ENCODE peak calls at places on chromosomes 13 and 19, in eight cellular contexts. K is iPS DF 6.9, Y is ureter, O is astrocyte, T is NCI-H748 treated with DMSO at 0.1 percent for 48 hours, E is T-helper 2 cell, X is LoVo, G is cardiac fibroblast. C is an unnamed sample.
A peak's percentile ranks its signal among the peaks of the same experiment; 100 is the strongest.

GRCh38 chr13:49585220-49586157 is at the start of gene RCBTB1:
- DNase-seq in K (no peak), Y (peak; percentile 69), O (peak; percentile 31), T (peak; percentile 69), E (peak; percentile 85), X (peak; percentile 79), G (peak; percentile 72), C (peak; percentile 80)

GRCh38 chr19:39324242-39324842 is 3.7 kb upstream of the LRFN1 start:
- DNase-seq in K (no peak), Y (no peak), O (no peak), T (no peak), E (no peak), X (no peak), G (no peak), C (no peak)

GRCh38 chr13:46679369-46680180 is 117.4 kb downstream of the ESD start:
- DNase-seq in K (no peak), Y (no peak), O (no peak), T (no peak), E (peak; percentile 62), X (no peak), G (peak; percentile 70), C (peak; percentile 56)

GRCh38 chr13:36261011-36261410 is 36.6 kb downstream of the CCDC169 start:
- DNase-seq in K (no peak), Y (no peak), O (no peak), T (no peak), E (no peak), X (no peak), G (no peak), C (no peak)

GRCh38 chr13:45393941-45394570 is 24.1 kb downstream of the SLC25A30 start:
- DNase-seq in K (no peak), Y (no peak), O (peak; percentile 34), T (peak; percentile 7), E (peak; percentile 30), X (peak; percentile 35), G (peak; percentile 71), C (peak; percentile 77)

GRCh38 chr19:28640506-28640905 is 572.4 kb downstream of the UQCRFS1 start:
- DNase-seq in K (no peak), Y (no peak), O (no peak), T (no peak), E (no peak), X (no peak), G (no peak), C (no peak)

GRCh38 chr19:17797397-17798201 is 2.7 kb downstream of the B3GNT3 start:
- DNase-seq in K (no peak), Y (peak; percentile 77), O (no peak), T (no peak), E (no peak), X (peak; percentile 94), G (no peak), C (no peak)

GRCh38 chr19:17576758-17577532 is 21.5 kb downstream of the COLGALT1 start:
- DNase-seq in K (peak; percentile 92), Y (no peak), O (no peak), T (no peak), E (peak; percentile 37), X (peak; percentile 29), G (peak; percentile 55), C (peak; percentile 69)

GRCh38 chr13:101612736-101613135 is 160.3 kb downstream of the ITGBL1 start:
- DNase-seq in K (no peak), Y (no peak), O (no peak), T (no peak), E (no peak), X (no peak), G (no peak), C (no peak)

GRCh38 chr13:65260938-65261880 is 1968.9 kb downstream of the PCDH9 start:
- DNase-seq in K (no peak), Y (no peak), O (no peak), T (no peak), E (no peak), X (no peak), G (peak; percentile 5), C (no peak)

GRCh38 chr13:68473834-68474326 is 1243.7 kb upstream of the PCDH9 start:
- DNase-seq in K (no peak), Y (no peak), O (no peak), T (no peak), E (no peak), X (no peak), G (no peak), C (no peak)

GRCh38 chr19:4910594-4911273 is 1.4 kb downstream of the UHRF1 start:
- DNase-seq in K (no peak), Y (no peak), O (peak; percentile 76), T (no peak), E (peak; percentile 35), X (no peak), G (peak; percentile 64), C (peak; percentile 41)

GRCh38 chr13:102038787-102039186 is 363.1 kb downstream of the FGF14 start:
- DNase-seq in K (no peak), Y (no peak), O (no peak), T (no peak), E (no peak), X (no peak), G (no peak), C (no peak)

GRCh38 chr13:34364633-34365032 is 546.7 kb downstream of the RFC3 start:
- DNase-seq in K (no peak), Y (no peak), O (peak; percentile 44), T (no peak), E (no peak), X (no peak), G (peak; percentile 26), C (no peak)

GRCh38 chr19:8986296-8986695 is 23.9 kb downstream of the MUC16 start:
- DNase-seq in K (no peak), Y (no peak), O (no peak), T (no peak), E (no peak), X (no peak), G (no peak), C (no peak)

GRCh38 chr19:12778020-12778904 is 2.9 kb upstream of the HOOK2 start:
- DNase-seq in K (no peak), Y (peak; percentile 83), O (peak; percentile 72), T (no peak), E (peak; percentile 62), X (no peak), G (peak; percentile 92), C (peak; percentile 85)

GRCh38 chr19:51029718-51030117 is 3.3 kb upstream of the KLK11 start:
- DNase-seq in K (no peak), Y (no peak), O (no peak), T (no peak), E (no peak), X (no peak), G (no peak), C (no peak)

GRCh38 chr19:20472854-20473253 is 92.7 kb downstream of the ZNF737 start:
- DNase-seq in K (no peak), Y (no peak), O (no peak), T (no peak), E (no peak), X (no peak), G (no peak), C (no peak)

GRCh38 chr19:5338661-5339469 is 1.7 kb downstream of the PTPRS start:
- DNase-seq in K (no peak), Y (no peak), O (no peak), T (no peak), E (no peak), X (no peak), G (no peak), C (no peak)

GRCh38 chr19:33763661-33764343 is 32.9 kb upstream of the KCTD15 start:
- DNase-seq in K (no peak), Y (no peak), O (no peak), T (no peak), E (no peak), X (no peak), G (no peak), C (no peak)

GRCh38 chr13:36787181-36787580 is 31.8 kb upstream of the RFXAP start:
- DNase-seq in K (no peak), Y (no peak), O (no peak), T (no peak), E (no peak), X (no peak), G (no peak), C (no peak)

GRCh38 chr13:77696006-77696862 is 1.3 kb upstream of the SLAIN1 start:
- DNase-seq in K (no peak), Y (no peak), O (no peak), T (no peak), E (peak; percentile 63), X (no peak), G (no peak), C (no peak)

GRCh38 chr13:71018544-71018943 is 848.5 kb downstream of the DACH1 start:
- DNase-seq in K (no peak), Y (no peak), O (no peak), T (no peak), E (no peak), X (no peak), G (no peak), C (no peak)